ENCODE peak calls at places on chromosomes 6 and 20, in four cellular contexts. E, N, F and Y are unnamed samples.

GRCh38 chr6:13364842-13365241 is 36.5 kb upstream of the TBC1D7 start:
- DNase-seq in E (no peak), N (no peak), F (no peak), Y (no peak)

GRCh38 chr6:123655520-123656306 is 19.0 kb upstream of the TRDN start:
- DNase-seq in E (peak), N (no peak), F (no peak), Y (no peak)

GRCh38 chr6:35099116-35099515 is 42.0 kb downstream of the TCP11 start:
- DNase-seq in E (no peak), N (no peak), F (no peak), Y (no peak)

GRCh38 chr20:25207149-25207959 is 11.8 kb downstream of the ENTPD6 start:
- DNase-seq in E (no peak), N (peak), F (no peak), Y (no peak)

GRCh38 chr6:13709698-13710551 is 1.7 kb downstream of the RANBP9 start:
- DNase-seq in E (peak), N (no peak), F (no peak), Y (no peak)

GRCh38 chr6:16649241-16649640 is 112.0 kb downstream of the ATXN1 start:
- DNase-seq in E (no peak), N (no peak), F (no peak), Y (no peak)

GRCh38 chr20:25541676-25542075 is 43.7 kb downstream of the NINL start:
- DNase-seq in E (no peak), N (no peak), F (no peak), Y (no peak)

GRCh38 chr20:56195946-56196345 is 52.6 kb upstream of the MC3R start:
- DNase-seq in E (peak), N (no peak), F (no peak), Y (no peak)

GRCh38 chr6:128870751-128871150 is 12.2 kb upstream of the LAMA2 start:
- DNase-seq in E (no peak), N (no peak), F (no peak), Y (no peak)

GRCh38 chr6:169971171-169971861 is 219.9 kb downstream of the ERMARD start:
- DNase-seq in E (no peak), N (peak), F (peak), Y (no peak)

GRCh38 chr6:22236626-22237414 is 60.0 kb downstream of the PRL start:
- DNase-seq in E (peak), N (no peak), F (no peak), Y (peak)

GRCh38 chr20:37220255-37220654 is 40.9 kb upstream of the MROH8 start:
- DNase-seq in E (no peak), N (no peak), F (no peak), Y (no peak)

GRCh38 chr6:119340766-119341487 is 8.6 kb downstream of the MAN1A1 start:
- DNase-seq in E (no peak), N (no peak), F (no peak), Y (no peak)

GRCh38 chr6:16762547-16763477 is 1.6 kb upstream of the ATXN1 start:
- DNase-seq in E (peak), N (peak), F (peak), Y (peak)

GRCh38 chr6:335572-335971 is 43.3 kb downstream of the DUSP22 start:
- DNase-seq in E (no peak), N (no peak), F (no peak), Y (no peak)

GRCh38 chr6:45681860-45682488 is 304.2 kb upstream of the SUPT3H start:
- DNase-seq in E (peak), N (no peak), F (peak), Y (no peak)

GRCh38 chr6:167937948-167938911 is 59.2 kb upstream of the KIF25 start:
- DNase-seq in E (peak), N (no peak), F (no peak), Y (no peak)

GRCh38 chr6:28635547-28636158 is 110.0 kb downstream of the GPX5 start:
- DNase-seq in E (no peak), N (no peak), F (no peak), Y (no peak)
- H3K4me3 ChIP-seq in E (peak), N (peak), F (no peak), Y (no peak)

DNA sequence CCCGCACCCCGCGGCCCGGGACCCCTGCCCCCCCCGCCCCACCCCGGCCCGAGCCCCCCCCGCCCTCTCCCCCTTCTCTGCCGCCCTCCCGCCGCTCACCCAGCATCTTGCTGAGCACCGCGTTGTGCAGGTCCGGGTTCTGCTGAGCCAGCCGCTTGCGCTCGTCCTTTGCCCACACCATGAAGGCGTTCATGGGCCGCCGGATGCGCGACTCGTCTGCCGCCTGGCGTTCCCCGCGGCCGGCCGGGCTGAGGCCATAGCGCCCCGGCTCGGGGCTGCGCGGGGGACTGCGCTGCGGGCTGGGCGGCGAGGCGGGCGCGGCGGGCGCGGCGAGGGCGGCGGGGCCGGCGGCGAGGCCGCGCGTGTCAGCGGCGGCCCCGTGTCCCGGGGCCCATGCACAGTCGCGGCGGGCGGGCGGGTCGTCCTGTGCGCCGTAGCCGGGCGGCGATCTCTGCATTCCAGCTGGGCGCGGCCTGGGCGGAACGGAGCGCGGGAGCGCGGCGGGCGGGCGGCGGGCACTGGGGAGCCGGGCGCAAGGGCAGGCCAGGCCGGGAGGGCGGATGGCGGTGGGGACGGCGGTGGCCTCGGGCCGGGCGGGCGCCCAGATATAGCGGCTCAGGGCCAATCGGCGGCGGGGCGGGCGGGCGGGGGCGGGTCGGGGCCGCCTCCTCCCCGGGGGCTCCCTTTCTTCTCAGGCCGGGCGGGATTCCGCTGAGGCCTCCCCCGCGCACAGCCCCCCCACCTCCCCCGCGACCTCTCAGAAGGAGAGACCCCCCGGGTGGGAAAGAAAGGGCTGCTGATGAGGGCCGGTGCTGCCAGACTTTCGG is at the start of gene SOX18:
- DNase-seq in E (no peak), N (no peak), F (no peak), Y (no peak)
- H3K4me3 ChIP-seq in E (no peak), N (peak), F (no peak), Y (no peak)

DNA sequence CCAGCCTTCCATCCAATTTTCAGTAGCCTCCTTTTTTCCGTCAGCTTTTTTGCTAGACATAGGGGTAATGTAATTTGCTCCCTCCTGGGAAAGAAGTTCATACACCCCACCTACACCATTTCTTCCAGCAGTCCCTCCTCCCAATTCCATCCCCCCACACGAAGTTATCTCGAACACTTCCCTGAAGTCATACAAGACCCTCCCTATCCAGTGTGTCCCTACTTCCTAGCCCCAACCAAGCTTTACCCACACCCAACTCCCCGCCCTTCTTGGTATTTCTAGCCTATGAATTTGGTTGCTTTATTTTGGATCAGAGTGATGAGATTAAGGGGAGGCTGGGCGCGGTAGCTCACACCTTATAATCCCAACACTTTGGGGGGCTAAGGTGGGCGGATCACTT is 1.0 kb downstream of the UBE2C start:
- DNase-seq in E (no peak), N (no peak), F (no peak), Y (no peak)
- H3K4me3 ChIP-seq in E (peak), N (peak), F (no peak), Y (no peak)

DNA sequence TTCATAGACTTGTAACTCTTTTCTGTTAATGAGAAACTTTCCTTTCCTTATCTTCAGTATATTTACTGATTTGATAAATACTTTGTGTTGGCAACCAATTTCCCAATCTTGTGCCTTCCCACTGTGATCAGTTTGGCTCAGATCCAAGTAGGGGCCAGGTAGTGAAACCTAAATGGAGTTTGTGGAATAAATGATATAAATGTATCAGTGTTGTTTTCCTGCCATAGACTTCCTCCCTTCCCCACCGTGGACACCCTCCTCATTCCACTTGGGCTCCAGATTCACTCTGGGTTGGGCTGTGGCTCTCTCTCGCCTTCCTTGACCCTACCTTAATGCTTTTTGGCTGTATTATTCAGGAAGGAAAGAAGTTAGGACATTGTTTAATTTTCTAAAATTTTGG is 1.3 kb downstream of the ZKSCAN3 start:
- DNase-seq in E (no peak), N (peak), F (no peak), Y (no peak)
- H3K4me3 ChIP-seq in E (no peak), N (peak), F (no peak), Y (no peak)

DNA sequence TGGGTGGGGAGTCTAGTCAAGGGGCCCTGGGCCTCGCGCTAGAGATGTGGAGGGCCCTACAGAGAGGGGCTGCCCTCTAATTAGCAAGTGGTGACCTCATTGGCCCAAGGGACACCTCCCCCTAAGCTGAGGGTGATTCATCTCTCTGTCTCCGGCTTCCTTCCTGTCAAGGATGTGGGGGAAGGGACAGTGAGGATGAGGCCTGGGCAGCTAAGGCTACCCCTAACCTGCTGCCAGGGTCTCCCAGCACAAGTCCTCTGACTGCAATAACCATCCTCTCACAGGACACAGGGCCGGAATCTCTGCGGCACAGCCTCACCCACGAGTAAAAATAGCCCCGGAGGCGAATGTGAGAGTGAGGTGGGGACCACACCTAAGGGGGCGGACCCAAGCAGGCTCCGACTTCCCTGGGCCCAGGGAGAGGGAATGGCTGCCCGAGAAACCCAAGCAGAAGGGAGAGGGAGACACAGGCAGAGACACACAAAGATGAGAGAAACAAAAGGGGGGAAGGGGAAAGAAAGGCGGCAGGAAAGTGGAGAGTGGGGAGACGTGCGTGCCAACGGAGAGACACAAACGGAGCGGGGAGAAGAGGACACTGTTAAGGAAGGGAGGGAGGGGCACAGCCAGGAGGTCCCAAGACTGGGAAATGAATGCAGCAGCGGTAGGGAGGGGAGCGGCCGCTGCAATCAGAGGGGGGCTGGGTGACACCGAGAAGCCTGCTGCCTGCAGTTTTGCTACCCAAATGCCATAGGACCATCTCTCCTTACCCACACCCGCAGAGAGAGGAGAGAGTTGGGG is 1.4 kb downstream of the CLIC1 start:
- DNase-seq in E (peak), N (peak), F (peak), Y (peak)
- H3K4me3 ChIP-seq in E (peak), N (peak), F (peak), Y (peak)

DNA sequence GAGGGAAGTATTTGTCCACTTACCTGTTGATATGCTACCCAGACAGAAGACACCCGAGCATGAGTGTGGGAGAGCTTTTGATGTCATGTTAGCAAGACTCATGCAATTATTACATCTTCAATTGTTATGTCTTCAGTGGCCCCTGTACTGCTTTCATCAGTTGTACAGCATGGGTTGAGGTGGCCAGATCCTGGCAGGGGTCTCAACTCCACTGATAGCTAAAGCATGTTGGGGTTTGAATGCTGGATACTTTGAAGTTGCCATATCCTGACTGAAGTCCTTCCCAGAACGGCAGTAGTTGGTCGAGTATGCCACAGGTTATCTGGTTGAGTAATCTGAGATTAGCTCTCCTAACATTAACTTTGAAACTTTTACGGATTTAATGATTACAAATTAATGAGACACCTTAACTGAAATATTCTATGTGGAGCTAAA is 46.7 kb downstream of the LRRN4 start:
- DNase-seq in E (peak), N (no peak), F (no peak), Y (peak)
- H3K4me3 ChIP-seq in E (peak), N (peak), F (no peak), Y (no peak)